ENCODE peak calls at places on chromosomes 7 and 10, in four cellular contexts. V is COR-L47, G is NCI-H2029, S is glutamatergic neuron. N is an unnamed sample.

GRCh38 chr7:155437836-155438235 is 20.1 kb upstream of the EN2 start:
- DNase-seq in V (no peak), G (no peak), S (peak; percentile 5), N (no peak)

GRCh38 chr7:77760809-77761453 is 37.3 kb downstream of the TMEM60 start:
- DNase-seq in V (no peak), G (no peak), S (no peak), N (no peak)

GRCh38 chr10:103276941-103277712 is at the start of gene INA:
- DNase-seq in V (peak; percentile 72), G (peak; percentile 41), S (peak; percentile 92), N (peak; percentile 63)

GRCh38 chr7:55018361-55019328 is at the start of gene EGFR:
- DNase-seq in V (no peak), G (peak; percentile 42), S (peak; percentile 75), N (no peak)

GRCh38 chr7:3835102-3835501 is 534.0 kb downstream of the SDK1 start:
- DNase-seq in V (no peak), G (no peak), S (no peak), N (no peak)

GRCh38 chr10:21078410-21079329 is 181.6 kb upstream of the NEBL start:
- DNase-seq in V (peak; percentile 49), G (peak; percentile 22), S (peak; percentile 73), N (peak; percentile 42)

GRCh38 chr10:3095373-3096139 is 28.2 kb downstream of the PFKP start:
- DNase-seq in V (no peak), G (no peak), S (no peak), N (no peak)

GRCh38 chr7:51123322-51124021 is 193.1 kb downstream of the COBL start:
- DNase-seq in V (no peak), G (no peak), S (no peak), N (no peak)

GRCh38 chr7:29342761-29343160 is 148.2 kb downstream of the CHN2 start:
- DNase-seq in V (no peak), G (no peak), S (no peak), N (no peak)